ENCODE peak calls at places on chromosomes 4 and X, in eight cellular contexts. Z is keratinocyte, S is neural progenitor cell, N is fibroblast of lung, R is MM.1S, E is A549, L is IMR-90, U is endothelial cell of umbilical vein. A is an unnamed sample.

GRCh38 chr4:106496066-106496465 is 127.5 kb upstream of the GIMD1 start:
- DNase-seq in Z (no peak), S (no peak), N (no peak), R (no peak), E (no peak), L (no peak), U (no peak), A (no peak)

GRCh38 chrX:47878198-47878597 is 41.5 kb downstream of the ZNF81 start:
- DNase-seq in Z (no peak), S (no peak), N (no peak), R (peak), E (no peak), L (no peak), U (no peak), A (no peak)

GRCh38 chrX:29487214-29487613 is 728.1 kb upstream of the MAGEB2 start:
- DNase-seq in Z (no peak), S (no peak), N (peak), R (no peak), E (no peak), L (peak), U (no peak), A (no peak)

GRCh38 chr4:34721835-34722234 is 1522.5 kb downstream of the ARAP2 start:
- DNase-seq in Z (no peak), S (no peak), N (no peak), R (no peak), E (no peak), L (no peak), U (no peak), A (no peak)

GRCh38 chr4:81039351-81040174 is 9.1 kb downstream of the BMP3 start:
- DNase-seq in Z (no peak), S (no peak), N (no peak), R (no peak), E (no peak), L (no peak), U (no peak), A (no peak)

GRCh38 chr4:183337833-183338232 is 15.6 kb upstream of the CLDN24 start:
- DNase-seq in Z (no peak), S (no peak), N (no peak), R (no peak), E (no peak), L (no peak), U (no peak), A (no peak)

GRCh38 chr4:99852199-99852718 is 35.6 kb downstream of the DAPP1 start:
- DNase-seq in Z (no peak), S (no peak), N (no peak), R (no peak), E (no peak), L (no peak), U (no peak), A (no peak)

GRCh38 chr4:24799544-24800272 is 4.3 kb downstream of the SOD3 start:
- DNase-seq in Z (no peak), S (peak), N (peak), R (no peak), E (no peak), L (no peak), U (no peak), A (no peak)

GRCh38 chr4:74794341-74794801 is at the start of gene BTC:
- DNase-seq in Z (no peak), S (peak), N (peak), R (peak), E (peak), L (no peak), U (no peak), A (no peak)

GRCh38 chr4:24973471-24974251 is 57.1 kb downstream of the LGI2 start:
- DNase-seq in Z (no peak), S (no peak), N (no peak), R (no peak), E (peak), L (peak), U (no peak), A (no peak)

GRCh38 chrX:140432328-140433025 is 72.4 kb downstream of the SOX3 start:
- DNase-seq in Z (no peak), S (no peak), N (peak), R (no peak), E (no peak), L (no peak), U (no peak), A (no peak)

GRCh38 chr4:105895609-105896460 is 564 bp downstream of the NPNT start:
- DNase-seq in Z (no peak), S (peak), N (peak), R (peak), E (no peak), L (no peak), U (no peak), A (no peak)

GRCh38 chr4:53614616-53615015 is 23.3 kb upstream of the LNX1 start:
- DNase-seq in Z (no peak), S (peak), N (no peak), R (no peak), E (peak), L (no peak), U (no peak), A (no peak)

GRCh38 chrX:103276581-103277002 is at the start of gene TCEAL5:
- DNase-seq in Z (no peak), S (no peak), N (no peak), R (no peak), E (no peak), L (no peak), U (no peak), A (no peak)

GRCh38 chrX:77003956-77004355 is 443.2 kb upstream of the FGF16 start:
- DNase-seq in Z (no peak), S (no peak), N (peak), R (no peak), E (no peak), L (no peak), U (no peak), A (peak)

GRCh38 chrX:116657071-116657470 is 194.3 kb upstream of the CT83 start:
- DNase-seq in Z (no peak), S (no peak), N (no peak), R (no peak), E (no peak), L (no peak), U (no peak), A (no peak)

GRCh38 chr4:8473198-8473919 is 32.8 kb downstream of the TRMT44 start:
- DNase-seq in Z (no peak), S (no peak), N (peak), R (no peak), E (no peak), L (no peak), U (no peak), A (no peak)

GRCh38 chrX:130263016-130263415 is 5.7 kb downstream of the ZNF280C start:
- DNase-seq in Z (no peak), S (no peak), N (no peak), R (no peak), E (peak), L (peak), U (no peak), A (no peak)

GRCh38 chrX:72247206-72247944 is 8.5 kb upstream of the ERCC6L start:
- DNase-seq in Z (no peak), S (no peak), N (no peak), R (no peak), E (no peak), L (peak), U (peak), A (no peak)

GRCh38 chrX:31298881-31299280 is 227.0 kb upstream of the FTHL17 start:
- DNase-seq in Z (no peak), S (no peak), N (no peak), R (no peak), E (no peak), L (no peak), U (no peak), A (no peak)

GRCh38 chrX:31302573-31303075 is 230.8 kb upstream of the FTHL17 start:
- DNase-seq in Z (no peak), S (no peak), N (no peak), R (no peak), E (no peak), L (no peak), U (no peak), A (no peak)

GRCh38 chrX:31301941-31302340 is 230.1 kb upstream of the FTHL17 start:
- DNase-seq in Z (no peak), S (no peak), N (no peak), R (no peak), E (no peak), L (no peak), U (no peak), A (no peak)

GRCh38 chrX:31297881-31298280 is 226.0 kb upstream of the FTHL17 start:
- DNase-seq in Z (peak), S (no peak), N (no peak), R (no peak), E (no peak), L (no peak), U (no peak), A (no peak)

DNA sequence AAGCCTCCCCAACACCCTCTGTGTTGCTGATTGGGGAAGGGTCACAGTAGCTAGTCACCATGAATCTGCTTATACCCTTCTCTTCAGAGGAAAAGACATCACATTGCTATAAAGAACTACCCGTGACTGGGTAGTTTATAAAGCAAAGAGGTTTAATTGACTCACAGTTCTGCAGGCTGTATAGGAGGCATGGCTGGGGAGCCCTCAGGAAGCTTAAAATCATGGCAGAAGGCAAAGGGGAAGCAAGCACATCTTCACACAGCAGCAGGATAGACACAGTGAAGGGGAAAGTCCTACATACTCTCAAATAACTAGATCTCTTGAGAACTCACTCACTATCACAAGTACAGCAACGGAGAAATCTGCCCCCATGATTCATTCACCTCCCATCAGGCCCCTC is 229.4 kb upstream of the FTHL17 start:
- DNase-seq in Z (no peak), S (no peak), N (no peak), R (no peak), E (no peak), L (no peak), U (no peak), A (no peak)
- H3K4me2 ChIP-seq in Z (no peak), S (no peak), N (no peak), R (no peak), E (no peak), L (no peak), U (no peak), A (no peak)

GRCh38 chrX:149877636-149878035 is 3.3 kb upstream of the MAGEA8 start:
- DNase-seq in Z (no peak), S (no peak), N (peak), R (no peak), E (peak), L (no peak), U (no peak), A (no peak)

GRCh38 chrX:149881081-149881711 is at the start of gene MAGEA8:
- DNase-seq in Z (no peak), S (peak), N (no peak), R (no peak), E (no peak), L (no peak), U (no peak), A (no peak)

GRCh38 chrX:149871940-149872339 is 9.0 kb upstream of the MAGEA8 start:
- DNase-seq in Z (no peak), S (peak), N (peak), R (no peak), E (peak), L (no peak), U (peak), A (peak)

GRCh38 chrX:149871433-149871832 is 9.6 kb upstream of the MAGEA8 start:
- DNase-seq in Z (no peak), S (no peak), N (no peak), R (no peak), E (no peak), L (no peak), U (no peak), A (no peak)

GRCh38 chrX:149877157-149877556 is 3.8 kb upstream of the MAGEA8 start:
- DNase-seq in Z (no peak), S (no peak), N (no peak), R (no peak), E (no peak), L (no peak), U (no peak), A (no peak)
- H3K27ac ChIP-seq in Z (no peak), S (no peak), N (no peak), R (no peak), E (no peak), L (no peak), U (no peak), A (no peak)

GRCh38 chrX:22085969-22086368 is 53.8 kb downstream of the PHEX start:
- DNase-seq in Z (no peak), S (no peak), N (no peak), R (no peak), E (no peak), L (no peak), U (no peak), A (no peak)

GRCh38 chrX:22087158-22087557 is 55.0 kb downstream of the PHEX start:
- DNase-seq in Z (no peak), S (no peak), N (no peak), R (no peak), E (no peak), L (no peak), U (no peak), A (no peak)

GRCh38 chrX:22078117-22078516 is 46.0 kb downstream of the PHEX start:
- DNase-seq in Z (no peak), S (no peak), N (peak), R (no peak), E (no peak), L (no peak), U (no peak), A (no peak)

DNA sequence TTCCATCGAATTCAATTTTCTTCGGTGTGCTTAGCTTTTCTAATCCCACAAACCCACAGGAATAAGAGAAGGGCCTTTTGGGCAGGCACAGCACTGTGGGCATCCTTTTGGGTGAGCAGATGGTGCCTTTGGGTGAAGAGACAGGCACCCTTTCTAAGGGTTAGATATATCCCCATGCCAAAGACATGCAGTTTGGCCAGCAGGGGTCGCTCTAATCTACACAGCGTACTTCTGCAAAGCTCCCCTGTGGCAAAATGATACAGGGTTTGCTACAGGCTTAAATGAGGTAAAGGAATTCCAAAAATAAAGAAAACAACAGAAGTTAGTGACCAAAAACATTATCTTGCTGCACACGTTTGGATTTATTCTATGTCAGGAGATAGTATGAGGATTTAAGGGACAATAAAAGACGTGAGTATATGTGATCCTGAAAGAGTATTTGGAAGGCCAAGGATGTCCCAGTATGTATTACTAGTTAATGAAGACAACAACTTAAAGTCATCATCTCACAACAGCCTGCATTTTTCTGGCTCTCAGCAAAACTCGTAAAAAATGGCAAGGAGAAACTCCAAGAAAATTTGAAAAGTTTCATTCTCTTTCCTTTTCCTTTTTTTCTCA is 49.5 kb downstream of the PHEX start:
- DNase-seq in Z (no peak), S (peak), N (peak), R (peak), E (peak), L (peak), U (peak), A (peak)
- TF ChIP-seq CTCF in Z (peak), S (peak), N (peak), R (peak), E (peak), L (peak), U (peak), A (peak)

GRCh38 chrX:86002076-86002896 is 45.1 kb downstream of the CHM start:
- DNase-seq in Z (no peak), S (peak), N (peak), R (peak), E (peak), L (peak), U (no peak), A (no peak)
- H3K4me2 ChIP-seq in Z (no peak), S (peak), N (no peak), R (peak), E (peak), L (peak), U (no peak), A (no peak)

GRCh38 chr4:2269618-2270163 is 7.8 kb upstream of the MXD4 start:
- DNase-seq in Z (no peak), S (no peak), N (no peak), R (no peak), E (no peak), L (no peak), U (no peak), A (no peak)
- H3K27ac ChIP-seq in Z (no peak), S (no peak), N (no peak), R (no peak), E (no peak), L (no peak), U (no peak), A (no peak)

DNA sequence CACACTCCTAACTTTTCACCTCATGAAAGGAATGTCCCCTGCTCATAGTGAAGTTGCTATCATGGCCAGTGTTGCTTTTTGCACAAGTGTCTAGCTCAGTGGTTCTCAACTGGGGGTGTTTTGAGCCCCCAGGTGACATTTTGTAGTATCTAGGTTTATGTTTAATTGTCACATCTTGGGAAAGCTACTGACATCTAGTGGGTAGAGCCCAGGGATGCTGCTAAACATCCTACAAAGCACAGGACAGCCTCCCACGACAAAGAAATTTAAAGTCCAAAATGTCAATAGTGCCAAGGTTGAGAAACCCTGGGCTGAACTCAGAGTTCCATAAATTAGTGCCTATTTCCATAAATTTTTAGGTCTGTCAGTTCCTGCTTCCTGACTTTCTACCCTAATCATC is 70.7 kb upstream of the HCCS start:
- DNase-seq in Z (no peak), S (no peak), N (no peak), R (no peak), E (no peak), L (no peak), U (no peak), A (no peak)
- TF ChIP-seq CTCF in Z (no peak), S (peak), N (no peak), R (no peak), E (no peak), L (no peak), U (no peak), A (no peak)

GRCh38 chr4:151864068-151864467 is 103.3 kb upstream of the GATB start:
- DNase-seq in Z (no peak), S (no peak), N (no peak), R (no peak), E (no peak), L (no peak), U (no peak), A (no peak)

GRCh38 chr4:151865327-151865726 is 104.5 kb upstream of the GATB start:
- DNase-seq in Z (no peak), S (no peak), N (no peak), R (no peak), E (no peak), L (no peak), U (no peak), A (peak)

GRCh38 chr4:151866266-151866918 is 105.6 kb upstream of the GATB start:
- DNase-seq in Z (no peak), S (no peak), N (peak), R (no peak), E (no peak), L (no peak), U (no peak), A (peak)

GRCh38 chr4:151862766-151863165 is 102.0 kb upstream of the GATB start:
- DNase-seq in Z (no peak), S (no peak), N (peak), R (no peak), E (peak), L (peak), U (no peak), A (no peak)

GRCh38 chr4:151865744-151866143 is 104.9 kb upstream of the GATB start:
- DNase-seq in Z (no peak), S (no peak), N (no peak), R (no peak), E (no peak), L (no peak), U (no peak), A (no peak)
- H3K4me2 ChIP-seq in Z (no peak), S (no peak), N (no peak), R (no peak), E (no peak), L (no peak), U (no peak), A (peak)

GRCh38 chr4:78780093-78780492 is 3.9 kb downstream of the BMP2K start:
- DNase-seq in Z (no peak), S (no peak), N (no peak), R (no peak), E (no peak), L (no peak), U (no peak), A (no peak)
- H3K27ac ChIP-seq in Z (no peak), S (no peak), N (no peak), R (no peak), E (no peak), L (no peak), U (no peak), A (no peak)